ENCODE peak calls at places on chromosomes 4 and X, in five cellular contexts. One of them, this sample, is unnamed.

GRCh38 chr4:186807131-186807530 is 83.5 kb upstream of the FAT1 start:
- DNase-seq in psoas muscle: no peak
- DNase-seq in IMR-90: no peak
- DNase-seq in body of pancreas: no peak
- DNase-seq in NB4: no peak
- DNase-seq in this sample: no peak

GRCh38 chrX:134542485-134542884 is 82.5 kb downstream of the HPRT1 start:
- DNase-seq in psoas muscle: no peak
- DNase-seq in IMR-90: peak
- DNase-seq in body of pancreas: peak
- DNase-seq in NB4: peak
- DNase-seq in this sample: no peak

GRCh38 chr4:6614701-6615230 is 25.7 kb upstream of the MRFAP1 start:
- DNase-seq in psoas muscle: no peak
- DNase-seq in IMR-90: no peak
- DNase-seq in body of pancreas: no peak
- DNase-seq in NB4: no peak
- DNase-seq in this sample: no peak

GRCh38 chr4:87624698-87625097 is 16.4 kb downstream of the DSPP start:
- DNase-seq in psoas muscle: no peak
- DNase-seq in IMR-90: no peak
- DNase-seq in body of pancreas: no peak
- DNase-seq in NB4: peak
- DNase-seq in this sample: no peak

GRCh38 chrX:10722804-10723364 is 102.5 kb upstream of the MID1 start:
- DNase-seq in psoas muscle: no peak
- DNase-seq in IMR-90: peak
- DNase-seq in body of pancreas: peak
- DNase-seq in NB4: peak
- DNase-seq in this sample: no peak

GRCh38 chrX:15202458-15203177 is 67.3 kb downstream of the ASB9 start:
- DNase-seq in psoas muscle: no peak
- DNase-seq in IMR-90: no peak
- DNase-seq in body of pancreas: no peak
- DNase-seq in NB4: no peak
- DNase-seq in this sample: no peak

GRCh38 chrX:112714357-112714918 is 34.7 kb upstream of the LHFPL1 start:
- DNase-seq in psoas muscle: no peak
- DNase-seq in IMR-90: peak
- DNase-seq in body of pancreas: no peak
- DNase-seq in NB4: no peak
- DNase-seq in this sample: no peak

GRCh38 chr4:5863461-5864113 is 29.3 kb downstream of the CRMP1 start:
- DNase-seq in psoas muscle: no peak
- DNase-seq in IMR-90: peak
- DNase-seq in body of pancreas: no peak
- DNase-seq in NB4: peak
- DNase-seq in this sample: no peak

GRCh38 chrX:3522016-3522690 is 175.7 kb upstream of the MXRA5 start:
- DNase-seq in psoas muscle: no peak
- DNase-seq in IMR-90: peak
- DNase-seq in body of pancreas: no peak
- DNase-seq in NB4: no peak
- DNase-seq in this sample: no peak

GRCh38 chr4:83012631-83013419 is 2.2 kb upstream of the LIN54 start:
- DNase-seq in psoas muscle: peak
- DNase-seq in IMR-90: peak
- DNase-seq in body of pancreas: peak
- DNase-seq in NB4: peak
- DNase-seq in this sample: peak

GRCh38 chr4:81528200-81528599 is 56.5 kb upstream of the RASGEF1B start:
- DNase-seq in psoas muscle: no peak
- DNase-seq in IMR-90: no peak
- DNase-seq in body of pancreas: no peak
- DNase-seq in NB4: no peak
- DNase-seq in this sample: no peak

GRCh38 chr4:16131293-16131692 is 47.5 kb upstream of the PROM1 start:
- DNase-seq in psoas muscle: no peak
- DNase-seq in IMR-90: no peak
- DNase-seq in body of pancreas: no peak
- DNase-seq in NB4: no peak
- DNase-seq in this sample: no peak

GRCh38 chr4:3724319-3725231 is 41.6 kb upstream of the ADRA2C start:
- DNase-seq in psoas muscle: peak
- DNase-seq in IMR-90: no peak
- DNase-seq in body of pancreas: no peak
- DNase-seq in NB4: no peak
- DNase-seq in this sample: no peak

GRCh38 chr4:1538096-1538410 is 131.8 kb upstream of the NKX1-1 start:
- DNase-seq in psoas muscle: peak
- DNase-seq in IMR-90: no peak
- DNase-seq in body of pancreas: no peak
- DNase-seq in NB4: no peak
- DNase-seq in this sample: no peak

DNA sequence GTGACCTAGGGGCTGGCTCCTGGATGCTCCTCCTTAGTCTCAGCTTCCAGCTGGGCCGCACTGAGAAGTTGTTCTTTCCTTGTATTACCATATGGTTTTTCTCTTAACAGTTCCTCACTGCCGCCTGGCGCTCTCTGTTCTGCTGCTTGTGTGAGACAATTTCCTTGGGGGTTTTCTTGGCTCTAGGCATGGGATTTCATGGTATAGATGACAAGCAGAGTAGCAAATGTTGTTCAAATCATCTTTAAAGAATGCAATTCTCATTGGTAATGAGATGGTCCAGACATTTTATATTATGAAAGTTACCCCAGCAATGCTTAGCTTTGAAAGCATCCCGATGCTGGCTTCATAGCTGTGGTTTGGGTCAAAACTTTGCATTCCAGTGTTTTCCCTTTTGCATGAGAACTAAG is 37.6 kb downstream of the SEPTIN11 start:
- DNase-seq in psoas muscle: no peak
- DNase-seq in IMR-90: peak
- DNase-seq in body of pancreas: peak
- DNase-seq in NB4: no peak
- DNase-seq in this sample: no peak
- TF ChIP-seq CTCF in psoas muscle: no peak
- TF ChIP-seq CTCF in IMR-90: peak
- TF ChIP-seq CTCF in body of pancreas: no peak
- TF ChIP-seq CTCF in NB4: no peak
- TF ChIP-seq CTCF in this sample: no peak

GRCh38 chr4:90185416-90185815 is 58.2 kb downstream of the CCSER1 start:
- DNase-seq in psoas muscle: no peak
- DNase-seq in IMR-90: no peak
- DNase-seq in body of pancreas: no peak
- DNase-seq in NB4: no peak
- DNase-seq in this sample: no peak

GRCh38 chr4:90184560-90184959 is 57.4 kb downstream of the CCSER1 start:
- DNase-seq in psoas muscle: no peak
- DNase-seq in IMR-90: no peak
- DNase-seq in body of pancreas: no peak
- DNase-seq in NB4: no peak
- DNase-seq in this sample: no peak

GRCh38 chr4:90181644-90182043 is 54.5 kb downstream of the CCSER1 start:
- DNase-seq in psoas muscle: no peak
- DNase-seq in IMR-90: no peak
- DNase-seq in body of pancreas: no peak
- DNase-seq in NB4: no peak
- DNase-seq in this sample: no peak

GRCh38 chr4:90186229-90186628 is 59.0 kb downstream of the CCSER1 start:
- DNase-seq in psoas muscle: no peak
- DNase-seq in IMR-90: no peak
- DNase-seq in body of pancreas: no peak
- DNase-seq in NB4: no peak
- DNase-seq in this sample: no peak

GRCh38 chr4:90183254-90183653 is 56.1 kb downstream of the CCSER1 start:
- DNase-seq in psoas muscle: no peak
- DNase-seq in IMR-90: no peak
- DNase-seq in body of pancreas: no peak
- DNase-seq in NB4: no peak
- DNase-seq in this sample: no peak
- TF ChIP-seq CTCF in psoas muscle: no peak
- TF ChIP-seq CTCF in IMR-90: no peak
- TF ChIP-seq CTCF in body of pancreas: no peak
- TF ChIP-seq CTCF in NB4: no peak
- TF ChIP-seq CTCF in this sample: no peak

GRCh38 chr4:67699603-67700002 is 1.4 kb downstream of the UBA6 start:
- DNase-seq in psoas muscle: no peak
- DNase-seq in IMR-90: no peak
- DNase-seq in body of pancreas: no peak
- DNase-seq in NB4: no peak
- DNase-seq in this sample: no peak
- TF ChIP-seq CTCF in psoas muscle: no peak
- TF ChIP-seq CTCF in IMR-90: no peak
- TF ChIP-seq CTCF in body of pancreas: no peak
- TF ChIP-seq CTCF in NB4: no peak
- TF ChIP-seq CTCF in this sample: no peak

GRCh38 chr4:168541608-168541953 is 44.7 kb downstream of the PALLD start:
- DNase-seq in psoas muscle: no peak
- DNase-seq in IMR-90: peak
- DNase-seq in body of pancreas: no peak
- DNase-seq in NB4: no peak
- DNase-seq in this sample: no peak
- TF ChIP-seq CTCF in psoas muscle: no peak
- TF ChIP-seq CTCF in IMR-90: no peak
- TF ChIP-seq CTCF in body of pancreas: no peak
- TF ChIP-seq CTCF in NB4: no peak
- TF ChIP-seq CTCF in this sample: no peak

DNA sequence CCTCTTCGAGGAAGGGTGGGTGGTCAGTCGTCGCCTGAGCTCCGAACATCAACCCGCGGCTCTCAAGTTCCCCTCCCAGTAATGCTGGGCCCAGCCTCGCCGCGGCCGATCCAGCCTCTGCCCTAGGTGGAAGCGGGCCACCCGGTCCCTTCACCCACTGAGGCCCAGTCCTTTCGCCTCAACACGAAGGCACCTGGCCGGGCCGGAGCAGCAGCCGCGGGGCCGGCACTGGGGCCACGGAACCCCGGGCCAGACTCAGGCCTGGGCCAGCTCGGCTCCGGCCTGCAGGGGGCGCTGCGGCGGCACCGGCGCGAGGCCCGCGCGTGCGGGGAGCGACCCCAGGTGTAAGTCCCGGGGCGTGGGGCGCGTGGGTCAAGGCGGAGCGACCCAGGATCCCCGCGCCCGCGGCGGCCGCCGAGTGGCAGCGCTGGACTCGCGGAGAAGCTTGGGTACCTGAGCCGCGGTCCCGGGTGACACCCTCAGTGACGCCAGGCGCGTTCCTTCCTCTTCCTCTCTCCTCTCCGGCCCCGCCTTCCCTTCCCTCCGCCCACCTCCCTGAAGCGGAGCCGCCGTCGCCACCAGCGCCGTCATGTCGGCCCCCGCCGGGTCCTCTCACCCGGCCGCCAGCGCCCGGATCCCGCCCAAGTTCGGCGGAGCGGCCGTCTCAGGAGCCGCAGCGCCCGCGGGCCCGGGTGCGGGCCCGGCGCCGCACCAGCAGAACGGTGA is at the start of gene SEC24B:
- DNase-seq in psoas muscle: peak
- DNase-seq in IMR-90: peak
- DNase-seq in body of pancreas: peak
- DNase-seq in NB4: peak
- DNase-seq in this sample: peak
- TF ChIP-seq CTCF in psoas muscle: peak
- TF ChIP-seq CTCF in IMR-90: peak
- TF ChIP-seq CTCF in body of pancreas: peak
- TF ChIP-seq CTCF in NB4: peak
- TF ChIP-seq CTCF in this sample: peak